ENCODE peak calls at places on chromosomes 16 and 17, in four cellular contexts. E is IMR-90, H is heart left ventricle, K is adrenal gland. L is an unnamed sample.

GRCh38 chr17:27072885-27073284 is 221.0 kb upstream of the WSB1 start:
- DNase-seq in E (no peak), H (no peak), K (no peak), L (no peak)

GRCh38 chr17:61669522-61669921 is 78.5 kb upstream of the NACA2 start:
- DNase-seq in E (no peak), K (no peak), H (no peak), L (no peak)

GRCh38 chr17:81161536-81161935 is 3.8 kb upstream of the PVALEF start:
- DNase-seq in H (no peak), E (no peak), K (no peak), L (no peak)

GRCh38 chr16:26019406-26019805 is 327.6 kb downstream of the HS3ST4 start:
- DNase-seq in K (no peak), E (no peak), H (no peak), L (no peak)

GRCh38 chr16:74954763-74955162 is 30.2 kb downstream of the WDR59 start:
- DNase-seq in H (no peak), E (no peak), K (no peak), L (no peak)

GRCh38 chr17:9451919-9452318 is 123.7 kb downstream of the STX8 start:
- DNase-seq in K (no peak), H (no peak), E (no peak), L (no peak)

GRCh38 chr17:48818361-48818841 is 1.4 kb upstream of the TTLL6 start:
- DNase-seq in H (no peak), K (no peak), E (no peak), L (no peak)

GRCh38 chr16:50430076-50430475 is 61.3 kb upstream of the BRD7 start:
- DNase-seq in H (no peak), K (no peak), E (no peak), L (no peak)

GRCh38 chr17:3687949-3688614 is 7.9 kb downstream of the P2RX5 start:
- DNase-seq in H (no peak), K (no peak), E (no peak), L (no peak)

GRCh38 chr17:35030780-35031179 is 32.7 kb downstream of the RFFL start:
- DNase-seq in E (no peak), K (no peak), H (no peak), L (no peak)

GRCh38 chr16:63289834-63290460 is 1253.7 kb upstream of the CDH8 start:
- DNase-seq in K (peak), H (peak), E (no peak), L (no peak)

GRCh38 chr17:4101127-4101798 is 41.6 kb downstream of the ZZEF1 start:
- DNase-seq in E (peak), K (no peak), H (no peak), L (no peak)

GRCh38 chr16:75000481-75001081 is 1.8 kb downstream of the ZNRF1 start:
- DNase-seq in E (peak), K (no peak), H (peak), L (no peak)

GRCh38 chr17:78137392-78138203 is 7.0 kb downstream of the TMC8 start:
- DNase-seq in K (no peak), E (no peak), H (no peak), L (no peak)

GRCh38 chr17:61209099-61209439 is 190.6 kb upstream of the TBX2 start:
- DNase-seq in E (no peak), H (no peak), K (no peak), L (no peak)

GRCh38 chr17:34117811-34118210 is 137.3 kb upstream of the CCL2 start:
- DNase-seq in E (no peak), H (no peak), K (no peak), L (no peak)

GRCh38 chr17:62644487-62645173 is 17.2 kb downstream of the MRC2 start:
- DNase-seq in E (no peak), H (no peak), K (no peak), L (no peak)

DNA sequence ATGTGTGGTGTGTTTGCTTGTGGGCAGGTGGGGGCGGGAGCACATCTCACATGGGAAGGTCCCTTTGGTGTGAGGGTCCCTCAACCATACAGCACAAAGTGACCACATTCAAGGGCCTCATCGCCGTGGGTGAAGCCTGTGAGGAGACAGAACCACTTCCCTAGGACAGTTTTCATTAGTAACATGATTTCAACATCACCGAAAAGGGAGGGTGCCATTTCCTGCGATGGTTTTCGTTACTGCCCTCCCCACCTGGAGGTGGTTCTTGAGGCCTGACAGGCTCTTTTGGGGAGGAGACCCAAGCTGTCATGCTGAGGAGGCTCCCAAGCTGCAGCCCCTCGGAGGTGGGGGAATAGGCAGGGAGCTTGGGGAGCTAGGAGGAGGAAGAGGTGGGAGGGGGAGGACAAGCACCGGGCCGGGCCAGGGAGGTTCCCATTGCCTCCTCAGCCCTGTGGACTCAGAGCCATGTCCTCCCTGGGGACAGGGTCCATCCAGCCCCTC is 9.5 kb downstream of the CD300LB start:
- DNase-seq in K (no peak), E (no peak), H (peak), L (no peak)
- TF ChIP-seq POLR2A in K (no peak), E (no peak), H (no peak), L (no peak)

GRCh38 chr16:1356061-1356900 is 4.5 kb downstream of the GNPTG start:
- DNase-seq in E (no peak), H (no peak), K (peak), L (no peak)
- TF ChIP-seq POLR2A in E (no peak), H (no peak), K (no peak), L (no peak)

GRCh38 chr17:39153541-39154111 is 2.2 kb upstream of the PLXDC1 start:
- DNase-seq in E (peak), K (peak), H (peak), L (peak)
- TF ChIP-seq POLR2A in E (no peak), K (peak), H (peak), L (no peak)

GRCh38 chr16:31084584-31085298 is 4.0 kb downstream of the PRSS53 start:
- DNase-seq in E (no peak), H (no peak), K (no peak), L (no peak)
- TF ChIP-seq POLR2A in E (no peak), H (no peak), K (no peak), L (no peak)

DNA sequence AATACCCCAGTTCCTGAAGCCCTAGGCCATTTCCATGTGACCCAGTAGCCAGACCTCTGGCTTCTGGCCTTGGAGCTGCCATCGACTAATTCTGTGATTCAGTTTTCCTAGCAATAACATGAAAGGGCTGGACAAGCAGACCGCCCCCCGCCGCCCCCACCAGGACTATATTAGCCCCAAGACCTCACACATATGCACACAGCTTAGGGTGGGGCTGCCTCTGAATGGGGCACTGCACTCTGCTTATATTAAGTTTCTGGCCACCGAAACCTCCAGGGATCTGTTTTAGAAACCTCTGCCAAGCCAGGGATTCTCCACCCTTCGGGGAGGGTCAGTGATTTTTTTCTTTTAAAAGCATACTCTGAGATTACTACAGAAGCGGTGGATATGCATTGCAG is 2.3 kb downstream of the RAB11FIP4 start:
- DNase-seq in E (no peak), K (no peak), H (no peak), L (no peak)
- TF ChIP-seq POLR2A in E (no peak), K (no peak), H (no peak), L (no peak)

GRCh38 chr17:82418001-82418986 is at the start of the genes HEXD and OGFOD3:
- DNase-seq in H (peak), K (peak), E (peak), L (no peak)
- TF ChIP-seq POLR2A in H (peak), K (peak), E (peak), L (no peak)

GRCh38 chr16:4614571-4615388 is at the start of gene UBALD1:
- DNase-seq in H (peak), E (peak), K (peak), L (peak)

GRCh38 chr16:4617880-4618279 is 3.2 kb upstream of the UBALD1 start:
- DNase-seq in K (no peak), E (no peak), H (no peak), L (no peak)

GRCh38 chr16:4613636-4614570 is 785 bp downstream of the UBALD1 start:
- DNase-seq in H (no peak), E (peak), K (peak), L (no peak)

GRCh38 chr16:4616047-4616811 is 1.5 kb upstream of the UBALD1 start:
- DNase-seq in E (peak), K (peak), H (peak), L (peak)

DNA sequence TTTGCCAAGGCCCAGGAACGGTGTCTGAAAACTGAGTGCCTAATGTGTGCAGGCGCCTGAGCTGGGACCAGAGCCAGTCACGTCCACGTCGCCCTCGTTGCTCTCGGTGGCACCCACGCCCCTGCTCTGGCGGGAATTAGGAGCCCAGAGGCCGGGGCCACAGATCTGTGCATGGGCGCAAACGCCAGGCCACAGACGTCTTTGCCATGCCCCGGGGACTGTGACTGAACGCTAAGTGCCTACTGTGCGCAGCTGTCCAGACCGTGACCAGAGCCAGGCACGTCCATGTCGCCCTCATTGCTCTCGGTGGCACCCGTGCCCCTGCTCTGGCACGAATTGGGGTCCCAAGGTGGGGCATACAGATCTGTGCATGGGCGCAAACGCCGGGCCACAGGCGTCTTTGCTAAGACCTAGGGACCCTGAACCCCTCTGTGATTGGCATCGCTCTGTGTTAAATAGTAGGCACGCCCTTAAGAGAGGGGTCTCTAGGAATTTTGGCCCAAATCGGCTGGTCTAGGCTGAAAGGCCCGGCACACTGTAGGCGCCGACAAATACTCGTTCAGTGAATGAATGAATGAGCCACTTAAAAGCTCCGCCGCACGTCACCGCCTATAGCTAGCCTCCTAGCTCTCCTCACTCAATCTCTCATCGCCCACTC is 830 bp upstream of the UBALD1 start:
- DNase-seq in K (no peak), H (no peak), E (no peak), L (no peak)
- TF ChIP-seq POLR2A in K (no peak), H (no peak), E (no peak), L (no peak)

GRCh38 chr16:53893731-53894435 is 189.9 kb downstream of the FTO start:
- DNase-seq in K (peak), H (peak), E (peak), L (no peak)

GRCh38 chr16:53899471-53899870 is 195.5 kb downstream of the FTO start:
- DNase-seq in H (no peak), E (no peak), K (no peak), L (no peak)

GRCh38 chr16:53900678-53901077 is 196.7 kb downstream of the FTO start:
- DNase-seq in K (no peak), E (no peak), H (no peak), L (no peak)

GRCh38 chr16:53898993-53899392 is 195.0 kb downstream of the FTO start:
- DNase-seq in K (no peak), E (no peak), H (no peak), L (no peak)

DNA sequence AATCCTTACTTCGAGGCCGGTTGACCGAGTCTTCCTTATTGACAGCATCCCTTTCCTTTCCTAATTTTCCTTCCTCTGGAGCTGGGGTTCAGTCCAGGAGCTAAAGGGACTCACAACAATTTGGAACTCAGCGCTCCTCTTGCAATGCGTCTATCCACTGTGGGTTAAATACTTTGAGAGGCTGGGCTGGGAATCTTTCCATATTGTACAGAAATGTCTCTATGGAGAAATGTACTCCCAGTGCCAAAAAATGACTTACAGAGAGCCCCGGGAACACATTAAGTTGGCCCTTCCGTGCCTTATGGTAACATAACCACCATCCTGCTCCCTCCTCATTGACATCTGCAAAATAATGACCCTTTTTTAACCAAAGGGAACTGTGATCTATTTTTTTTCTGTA is 192.8 kb downstream of the FTO start:
- DNase-seq in H (no peak), E (no peak), K (no peak), L (no peak)
- TF ChIP-seq POLR2A in H (no peak), E (no peak), K (no peak), L (no peak)